ENCODE peak calls at places on chromosomes 4 and X, in four cellular contexts. G is DMS153, C is NCI-H1092, X is Panc1. Y is an unnamed sample.
A peak's percentile ranks its signal among the peaks of the same experiment; 100 is the strongest.

GRCh38 chr4:64682946-64683345 is 273.7 kb upstream of the TECRL start:
- DNase-seq in G (no peak), C (no peak), X (no peak), Y (no peak)

GRCh38 chr4:80219301-80220025 is 22.2 kb downstream of the PRDM8 start:
- DNase-seq in G (no peak), C (no peak), X (no peak), Y (no peak)

GRCh38 chrX:150157291-150157690 is 205.8 kb upstream of the MAMLD1 start:
- DNase-seq in G (no peak), C (no peak), X (no peak), Y (no peak)

GRCh38 chr4:139955600-139955999 is 198.4 kb downstream of the MAML3 start:
- DNase-seq in G (no peak), C (no peak), X (no peak), Y (no peak)

GRCh38 chrX:1443496-1444075 is 9.1 kb downstream of the ASMTL start:
- DNase-seq in G (no peak), C (no peak), X (no peak), Y (no peak)

GRCh38 chr4:155609455-155610059 is 57.1 kb upstream of the GUCY1A1 start:
- DNase-seq in G (no peak), C (no peak), X (no peak), Y (no peak)

GRCh38 chr4:164734476-164734875 is 19.5 kb upstream of the SMIM31 start:
- DNase-seq in G (no peak), C (no peak), X (no peak), Y (no peak)

GRCh38 chr4:176340871-176341685 is 21.3 kb downstream of the SPCS3 start:
- DNase-seq in G (no peak), C (no peak), X (no peak), Y (peak; percentile 27)

GRCh38 chr4:109166586-109166985 is 135.9 kb downstream of the COL25A1 start:
- DNase-seq in G (no peak), C (no peak), X (no peak), Y (no peak)

GRCh38 chr4:3480528-3481112 is 17.5 kb downstream of the DOK7 start:
- DNase-seq in G (peak; percentile 25), C (peak; percentile 56), X (peak; percentile 24), Y (peak; percentile 75)

GRCh38 chr4:78829296-78829695 is 53.1 kb downstream of the BMP2K start:
- DNase-seq in G (no peak), C (no peak), X (no peak), Y (no peak)

GRCh38 chrX:104351173-104351769 is 96.5 kb upstream of the ESX1 start:
- DNase-seq in G (no peak), C (no peak), X (peak; percentile 24), Y (no peak)

Y was measured in RPMI8226.